ENCODE peak calls at places on chromosomes 16 and 17, in four cellular contexts. X is breast epithelium, W is aorta, F is tibial nerve. G is an unnamed sample. For H3K4me1, the result is how much of the 10 kb centered on the place peaks cover.

GRCh38 chr16:11742041-11742535 is 569 bp downstream of the TXNDC11 start:
- DNase-seq in X (peak), W (peak), F (peak), G (peak)

GRCh38 chr17:30550512-30551273 is 73.5 kb downstream of the GOSR1 start:
- DNase-seq in X (no peak), W (peak), F (no peak), G (no peak)

GRCh38 chr17:48701864-48702532 is 20.3 kb downstream of the PRAC1 start:
- DNase-seq in X (no peak), W (no peak), F (no peak), G (no peak)

GRCh38 chr17:76232342-76232741 is 8.0 kb downstream of the RNF157 start:
- DNase-seq in X (no peak), W (no peak), F (no peak), G (no peak)

GRCh38 chr17:76078859-76079576 is at the start of gene ZACN:
- DNase-seq in X (no peak), W (no peak), F (no peak), G (no peak)

GRCh38 chr16:87057291-87057881 is 259.8 kb downstream of the C16orf95 start:
- DNase-seq in X (no peak), W (no peak), F (no peak), G (no peak)

GRCh38 chr16:55842369-55843104 is 9.6 kb upstream of the CES1 start:
- DNase-seq in X (no peak), W (no peak), F (peak), G (peak)

GRCh38 chr17:67059372-67059771 is 15.0 kb downstream of the CACNG1 start:
- DNase-seq in X (peak), W (no peak), F (no peak), G (no peak)

GRCh38 chr17:47324224-47325020 is 667 bp downstream of the EFCAB13 start:
- DNase-seq in X (peak), W (peak), F (peak), G (peak)

GRCh38 chr17:83202002-83203000 is 122.9 kb downstream of the METRNL start:
- DNase-seq in X (peak), W (peak), F (peak), G (no peak)

GRCh38 chr17:51733166-51733565 is 425.3 kb downstream of the CA10 start:
- DNase-seq in X (no peak), W (no peak), F (no peak), G (no peak)

GRCh38 chr16:29151317-29151716 is 166.5 kb downstream of the LAT start:
- DNase-seq in X (no peak), W (no peak), F (no peak), G (no peak)

GRCh38 chr16:4680673-4681470 is 12.5 kb upstream of the NUDT16L1 start:
- DNase-seq in X (peak), W (no peak), F (no peak), G (no peak)

GRCh38 chr17:71486171-71486740 is 634.6 kb upstream of the SOX9 start:
- DNase-seq in X (no peak), W (no peak), F (no peak), G (no peak)

GRCh38 chr16:15879255-15879804 is 9.1 kb downstream of the CEP20 start:
- DNase-seq in X (no peak), W (no peak), F (no peak), G (no peak)

GRCh38 chr17:34363183-34363661 is at the start of gene CCL1:
- DNase-seq in X (no peak), W (no peak), F (no peak), G (no peak)

DNA sequence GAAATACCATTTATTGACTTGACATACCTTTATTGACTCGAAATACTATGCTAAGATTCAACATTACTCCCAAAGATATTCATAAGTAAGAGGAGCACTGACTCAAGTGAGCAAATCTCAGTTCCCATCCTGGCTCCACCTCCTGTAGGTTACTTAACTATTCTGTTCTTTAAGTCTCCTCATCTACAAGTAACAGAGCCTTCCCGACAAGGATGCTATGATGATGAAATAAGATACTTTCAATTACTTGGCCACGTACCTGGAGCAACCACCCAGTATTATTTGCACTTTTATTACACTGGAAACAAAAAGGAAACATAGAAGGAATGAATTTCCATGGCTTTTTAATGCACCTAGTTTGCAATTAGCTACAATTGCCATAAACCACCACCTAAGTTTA is 16.3 kb downstream of the KANSL1 start:
- DNase-seq in X (no peak), W (no peak), F (no peak), G (no peak)
- H3K27ac ChIP-seq in X (no peak), W (no peak), F (no peak), G (no peak)

GRCh38 chr17:44987883-44988195 is 19.7 kb upstream of the C1QL1 start:
- DNase-seq in X (no peak), W (no peak), F (no peak), G (no peak)
- H3K4me3 ChIP-seq in X (no peak), W (no peak), F (no peak), G (no peak)

GRCh38 chr17:50184611-50185398 is 16.6 kb downstream of the COL1A1 start:
- DNase-seq in X (no peak), W (peak), F (peak), G (no peak)
- H3K4me1 ChIP-seq in X (under half), W (under half), F (under half), G (under half)

GRCh38 chr16:83895243-83895642 is 3.7 kb upstream of the MLYCD start:
- DNase-seq in X (no peak), W (no peak), F (no peak), G (no peak)
- H3K27ac ChIP-seq in X (no peak), W (no peak), F (no peak), G (no peak)

GRCh38 chr17:78343099-78343432 is 16.8 kb downstream of the SOCS3 start:
- DNase-seq in X (no peak), W (peak), F (peak), G (no peak)
- H3K4me3 ChIP-seq in X (no peak), W (no peak), F (no peak), G (peak)